ENCODE peak calls at places on chromosomes 6 and 20, in six cellular contexts. N is spleen; A is ovary; W is HCT116; O is effector memory CD4-positive, alpha-beta T cell; L is choroid plexus epithelial cell. Z is an unnamed sample.

GRCh38 chr20:23086931-23087411 is 847 bp upstream of the CD93 start:
- DNase-seq in N (peak), A (peak), W (no peak), O (no peak), L (no peak), Z (no peak)

GRCh38 chr20:59149678-59150504 is 13.7 kb upstream of the ZNF831 start:
- DNase-seq in N (peak), A (no peak), W (no peak), O (peak), L (no peak), Z (no peak)

GRCh38 chr6:121592955-121593665 is 157.7 kb downstream of the GJA1 start:
- DNase-seq in N (no peak), A (no peak), W (no peak), O (no peak), L (no peak), Z (peak)

GRCh38 chr6:158900614-158901312 is 81.6 kb upstream of the EZR start:
- DNase-seq in N (no peak), A (no peak), W (no peak), O (no peak), L (no peak), Z (no peak)

GRCh38 chr6:99879431-99879830 is 114.6 kb downstream of the MCHR2 start:
- DNase-seq in N (no peak), A (no peak), W (no peak), O (no peak), L (no peak), Z (no peak)

GRCh38 chr6:134480593-134480992 is 162.7 kb upstream of the SGK1 start:
- DNase-seq in N (no peak), A (no peak), W (no peak), O (no peak), L (no peak), Z (peak)

GRCh38 chr6:124459268-124459667 is 503.0 kb upstream of the RNF217 start:
- DNase-seq in N (no peak), A (no peak), W (no peak), O (no peak), L (no peak), Z (no peak)

GRCh38 chr6:90466191-90466940 is 120.5 kb downstream of the MAP3K7 start:
- DNase-seq in N (no peak), A (no peak), W (no peak), O (no peak), L (peak), Z (no peak)

GRCh38 chr6:5213851-5214507 is 46.8 kb downstream of the LYRM4 start:
- DNase-seq in N (no peak), A (no peak), W (no peak), O (no peak), L (peak), Z (no peak)

GRCh38 chr6:138545621-138545980 is 46.3 kb upstream of the NHSL1 start:
- DNase-seq in N (no peak), A (peak), W (no peak), O (no peak), L (peak), Z (peak)

GRCh38 chr6:27158316-27158643 is 89.2 kb upstream of the PRSS16 start:
- DNase-seq in N (no peak), A (no peak), W (no peak), O (no peak), L (no peak), Z (no peak)

GRCh38 chr6:39886871-39887270 is 47.4 kb downstream of the MOCS1 start:
- DNase-seq in N (no peak), A (no peak), W (no peak), O (no peak), L (no peak), Z (no peak)

GRCh38 chr20:20820104-20820503 is 107.7 kb upstream of the RALGAPA2 start:
- DNase-seq in N (no peak), A (no peak), W (peak), O (no peak), L (peak), Z (peak)

GRCh38 chr6:122654016-122654415 is 43.8 kb downstream of the PKIB start:
- DNase-seq in N (no peak), A (no peak), W (no peak), O (no peak), L (peak), Z (no peak)

GRCh38 chr6:169387809-169388383 is 134.2 kb upstream of the THBS2 start:
- DNase-seq in N (no peak), A (no peak), W (no peak), O (no peak), L (no peak), Z (no peak)

GRCh38 chr6:83417880-83418663 is 12.8 kb downstream of the ME1 start:
- DNase-seq in N (no peak), A (no peak), W (peak), O (no peak), L (peak), Z (peak)

GRCh38 chr20:35739294-35740163 is 2.5 kb downstream of the RBM39 start:
- DNase-seq in N (no peak), A (no peak), W (no peak), O (no peak), L (peak), Z (peak)

GRCh38 chr20:58716476-58717277 is 24.1 kb downstream of the NPEPL1 start:
- DNase-seq in N (peak), A (no peak), W (no peak), O (no peak), L (no peak), Z (no peak)

GRCh38 chr6:139060332-139060731 is 31.8 kb downstream of the ABRACL start:
- DNase-seq in N (no peak), A (no peak), W (no peak), O (no peak), L (peak), Z (no peak)

GRCh38 chr20:47934761-47935160 is 149.5 kb upstream of the SULF2 start:
- DNase-seq in N (no peak), A (no peak), W (no peak), O (no peak), L (no peak), Z (no peak)

GRCh38 chr6:15892369-15892768 is 229.5 kb upstream of the DTNBP1 start:
- DNase-seq in N (no peak), A (no peak), W (no peak), O (no peak), L (peak), Z (no peak)

GRCh38 chr6:82006027-82006738 is 241.4 kb downstream of the IBTK start:
- DNase-seq in N (no peak), A (no peak), W (no peak), O (no peak), L (peak), Z (peak)

GRCh38 chr20:2137552-2138201 is 36.0 kb downstream of the STK35 start:
- DNase-seq in N (peak), A (no peak), W (no peak), O (no peak), L (no peak), Z (no peak)

GRCh38 chr20:16538779-16539178 is 34.5 kb downstream of the KIF16B start:
- DNase-seq in N (no peak), A (no peak), W (no peak), O (no peak), L (no peak), Z (no peak)

GRCh38 chr6:109853426-109853825 is 124.7 kb upstream of the GPR6 start:
- DNase-seq in N (no peak), A (no peak), W (no peak), O (no peak), L (no peak), Z (no peak)
- H3K4me3 ChIP-seq in N (no peak), A (no peak), W (no peak), O (no peak), L (no peak), Z (no peak)

GRCh38 chr6:156880913-156881312 is 103.7 kb downstream of the ARID1B start:
- DNase-seq in N (no peak), A (no peak), W (no peak), O (no peak), L (no peak), Z (no peak)
- H3K4me3 ChIP-seq in N (no peak), A (no peak), W (no peak), O (no peak), L (no peak), Z (no peak)

DNA sequence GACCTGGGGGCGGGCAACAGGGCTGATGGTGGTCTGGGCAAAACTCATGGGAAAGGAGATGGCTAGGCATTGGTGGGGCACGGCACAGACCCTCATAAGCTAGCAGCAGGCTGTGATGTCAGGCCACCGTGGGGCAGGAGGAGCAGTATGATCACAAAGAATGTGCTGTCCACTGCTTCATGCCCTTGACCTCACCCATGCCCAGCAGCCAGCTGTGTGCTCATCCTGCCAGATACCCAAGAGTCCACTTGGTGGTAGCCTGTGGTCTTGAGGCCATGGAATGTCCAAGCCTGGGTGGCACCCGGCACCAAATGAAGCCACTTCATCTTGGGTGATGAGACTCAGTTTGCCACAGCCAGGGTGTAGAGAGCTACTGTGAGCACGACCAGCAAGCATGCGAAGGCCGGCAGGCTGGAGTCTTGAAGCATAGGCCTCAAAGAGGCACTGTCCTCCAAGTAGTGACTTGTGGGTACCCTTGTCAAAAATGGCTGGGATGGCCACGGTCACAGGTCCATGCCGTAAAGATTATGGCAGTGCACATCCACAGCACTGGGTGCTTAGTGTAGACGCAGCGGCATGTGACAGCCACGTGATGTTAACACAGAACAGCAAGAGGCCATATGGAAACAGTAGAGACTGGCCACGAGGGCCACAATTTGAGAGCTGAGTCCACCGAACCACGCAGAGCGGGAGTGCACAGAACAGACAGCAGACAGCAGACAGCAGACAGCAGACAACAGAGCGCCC is 19.0 kb downstream of the PLAGL2 start:
- DNase-seq in N (no peak), A (no peak), W (no peak), O (no peak), L (no peak), Z (no peak)
- H3K4me3 ChIP-seq in N (peak), A (peak), W (no peak), O (no peak), L (no peak), Z (peak)

GRCh38 chr6:14277405-14277930 is 159.9 kb downstream of the CD83 start:
- DNase-seq in N (no peak), A (no peak), W (no peak), O (no peak), L (no peak), Z (no peak)
- H3K4me3 ChIP-seq in N (no peak), A (no peak), W (no peak), O (no peak), L (no peak), Z (no peak)

GRCh38 chr20:25249198-25249931 is 1.5 kb downstream of the PYGB start:
- DNase-seq in N (no peak), A (no peak), W (no peak), O (no peak), L (peak), Z (no peak)
- H3K4me3 ChIP-seq in N (peak), A (peak), W (peak), O (peak), L (peak), Z (peak)

DNA sequence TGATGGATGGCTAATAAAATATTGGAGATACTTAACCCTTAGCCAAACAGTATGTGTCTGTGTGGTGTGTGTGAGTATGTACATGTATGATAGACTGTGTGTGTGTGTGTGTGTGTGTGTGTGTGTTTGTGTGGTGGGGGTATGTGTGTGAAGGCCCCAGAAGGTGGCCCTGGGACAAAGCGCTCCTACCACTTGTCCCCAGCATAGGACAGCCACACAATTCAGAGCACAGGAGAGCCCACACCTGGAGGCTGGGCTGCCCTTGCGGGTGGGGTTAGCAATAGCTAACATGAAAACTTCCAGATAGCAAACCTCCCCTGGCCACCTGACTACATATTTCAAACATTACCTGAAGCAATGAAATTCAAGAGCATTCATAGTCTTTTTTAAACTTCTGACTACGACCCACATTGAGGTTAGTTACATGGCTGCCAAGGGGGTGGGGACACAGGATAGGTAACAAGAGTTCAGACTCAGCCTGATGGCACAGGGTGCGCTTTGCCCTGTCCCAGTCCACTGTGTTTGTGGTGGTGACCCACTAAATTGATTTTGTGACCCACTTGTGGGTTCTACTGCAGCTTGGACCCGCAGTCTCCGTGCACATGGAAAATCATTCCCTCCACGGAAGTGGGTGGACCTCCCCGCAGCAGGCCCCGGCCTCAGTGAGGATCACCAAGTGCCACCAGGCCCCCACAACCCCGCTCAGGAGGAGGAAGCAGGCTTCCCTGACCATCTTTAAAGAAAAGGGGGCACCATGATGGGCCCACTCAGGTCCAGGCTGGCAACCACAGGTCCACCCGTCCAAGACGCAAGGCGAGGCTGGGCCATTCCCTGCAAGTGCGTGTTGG is 34.8 kb downstream of the ZC3H12D start:
- DNase-seq in N (peak), A (no peak), W (no peak), O (no peak), L (no peak), Z (no peak)
- H3K4me3 ChIP-seq in N (peak), A (peak), W (no peak), O (no peak), L (no peak), Z (peak)

DNA sequence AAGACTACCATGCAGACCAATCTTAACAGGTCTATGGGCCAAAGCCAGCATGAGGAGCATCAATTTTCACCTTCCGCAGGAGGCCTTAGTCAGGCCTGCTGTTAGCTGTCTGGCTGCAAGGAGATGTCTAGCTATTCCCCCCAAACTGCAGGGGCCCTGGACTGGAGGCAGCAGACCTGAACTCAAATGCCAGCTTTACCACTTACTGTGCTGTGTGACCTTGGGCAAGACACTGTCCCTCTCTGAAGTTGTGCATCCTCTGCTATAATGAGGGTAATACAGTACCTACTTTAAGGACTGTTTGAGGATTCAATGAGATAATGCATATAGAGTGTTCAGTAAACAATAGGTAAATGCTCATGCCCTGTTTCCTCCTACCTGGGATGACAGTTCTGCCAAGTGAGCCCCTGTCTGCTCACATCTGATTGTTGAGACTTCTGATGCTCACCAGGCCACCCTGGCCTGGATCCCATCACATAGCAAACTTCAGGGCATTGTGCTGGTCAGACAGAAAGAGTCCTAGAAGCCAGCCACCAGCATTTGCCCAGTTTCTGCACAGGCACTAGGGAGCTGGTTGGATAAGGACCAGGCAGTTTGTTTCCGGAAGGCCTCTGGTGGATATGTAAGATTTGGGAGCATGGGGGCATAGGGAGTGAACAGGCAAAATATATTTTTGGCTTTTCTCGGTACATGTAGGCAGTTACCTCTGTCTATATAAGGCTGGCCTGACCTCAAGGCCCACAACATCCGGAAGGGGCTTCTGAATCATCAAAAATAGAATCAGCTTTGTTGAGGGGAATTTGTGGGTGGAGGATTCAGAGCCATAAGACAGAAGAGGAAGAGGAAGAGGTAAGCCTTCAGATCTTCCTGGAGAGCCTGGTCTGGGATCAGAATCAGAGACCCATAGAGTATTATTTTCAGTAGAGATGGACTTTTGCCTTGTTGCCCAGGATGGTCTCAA is 2.3 kb upstream of the OCSTAMP start:
- DNase-seq in N (no peak), A (no peak), W (no peak), O (no peak), L (no peak), Z (no peak)
- H3K4me3 ChIP-seq in N (no peak), A (no peak), W (no peak), O (no peak), L (no peak), Z (no peak)

DNA sequence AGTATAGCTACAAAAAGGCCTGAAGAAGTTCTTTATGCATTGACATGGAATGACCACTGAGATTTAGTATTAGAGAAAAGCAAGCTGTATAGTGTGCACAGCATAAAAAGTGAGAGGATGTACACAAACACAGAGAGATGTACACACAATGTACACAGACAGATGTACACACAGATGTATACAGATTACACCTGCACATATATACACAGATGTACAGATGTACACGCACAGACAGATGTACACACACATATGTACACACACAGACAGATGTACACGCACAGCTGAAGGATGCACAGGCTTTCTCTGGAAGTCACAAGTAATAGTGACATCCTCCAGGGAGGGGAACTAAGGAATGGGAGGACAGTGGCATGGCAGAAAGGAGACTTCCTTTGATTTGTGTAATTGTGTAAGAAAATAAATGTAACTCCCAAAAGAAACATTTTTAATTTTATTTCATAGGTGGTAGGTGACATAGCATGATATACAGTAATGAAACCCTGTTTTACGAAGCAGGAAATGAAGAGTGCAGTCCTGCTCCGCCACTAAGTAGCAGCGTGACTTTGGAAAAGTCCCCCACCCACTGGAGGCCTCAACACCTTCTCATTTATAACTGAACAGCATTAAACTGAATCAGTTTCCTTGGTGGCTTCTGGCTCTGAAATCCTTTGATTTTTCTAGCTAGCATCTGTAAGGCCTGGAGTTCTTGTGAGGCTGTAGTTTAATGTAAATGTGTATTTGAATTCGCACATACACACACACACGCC is 14.1 kb downstream of the NFATC2 start:
- DNase-seq in N (no peak), A (no peak), W (no peak), O (peak), L (no peak), Z (no peak)
- H3K4me3 ChIP-seq in N (peak), A (no peak), W (no peak), O (peak), L (no peak), Z (no peak)

DNA sequence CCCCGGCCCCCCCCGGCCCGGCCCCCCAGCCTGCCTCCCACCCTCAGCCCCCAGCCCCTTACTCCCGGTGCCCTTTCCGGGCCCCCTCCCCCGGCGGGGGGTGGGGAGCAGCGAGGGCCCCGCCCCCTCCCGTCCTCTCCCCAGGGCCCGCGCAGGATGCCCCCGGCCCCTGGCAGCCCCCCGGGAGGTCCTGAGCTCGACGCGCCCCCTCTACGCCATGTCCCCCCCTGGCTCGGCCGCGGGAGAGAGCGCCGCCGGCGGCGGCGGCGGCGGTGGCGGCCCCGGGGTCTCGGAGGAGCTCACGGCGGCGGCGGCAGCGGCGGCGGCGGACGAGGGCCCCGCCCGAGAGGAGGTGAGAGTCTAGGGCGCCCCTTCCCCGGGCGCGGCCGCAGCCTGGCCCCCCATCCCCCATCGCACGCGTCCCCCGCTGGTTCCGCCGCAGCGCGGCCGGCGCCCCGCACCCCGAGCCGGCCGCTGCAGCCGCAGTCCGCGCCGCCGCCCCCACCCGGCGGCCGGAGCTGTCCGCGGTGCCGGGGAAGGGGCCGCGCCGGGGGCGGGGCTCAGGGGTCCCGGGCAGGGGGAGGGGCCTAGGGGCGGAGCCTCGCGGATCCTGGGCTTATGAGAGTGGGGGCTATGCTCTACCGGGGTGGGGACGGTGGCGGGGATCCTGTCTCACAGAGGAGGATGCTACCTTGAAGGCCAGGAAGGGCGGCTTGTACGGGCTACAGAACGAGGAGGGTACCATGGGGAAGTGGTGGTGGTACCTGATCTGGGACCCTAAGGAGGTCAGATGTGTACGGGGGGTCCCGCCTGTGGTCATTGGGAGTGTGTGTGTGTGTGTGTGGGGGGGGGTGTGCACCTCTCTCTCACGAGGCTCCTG is 516 bp downstream of the TMEM151B start:
- DNase-seq in N (peak), A (peak), W (no peak), O (no peak), L (no peak), Z (no peak)
- H3K4me3 ChIP-seq in N (peak), A (no peak), W (no peak), O (no peak), L (peak), Z (peak)